ENCODE peak calls at places on chromosomes 6 and 20, in seven cellular contexts. X is foreskin fibroblast; I is M059J; R is ELR; C is fibroblast of pulmonary artery; U is activated naive CD4-positive, alpha-beta T cell; D is NCI-H2171 treated with DMSO at 0.1 percent for 48 hours. G is an unnamed sample.

GRCh38 chr6:108452725-108453195 is 108.0 kb upstream of the FOXO3 start:
- DNase-seq in U (no peak), R (no peak), X (peak; percentile 15), D (peak; percentile 10), I (no peak), C (peak; percentile 92), G (no peak)

GRCh38 chr20:61938839-61939690 is 126.6 kb downstream of the TAF4 start:
- DNase-seq in R (no peak), C (no peak), X (no peak), D (no peak), U (no peak), I (no peak), G (peak; percentile 43)

GRCh38 chr6:147156218-147156617 is 48.0 kb upstream of the STXBP5 start:
- DNase-seq in U (no peak), C (no peak), X (no peak), R (no peak), I (no peak), D (no peak), G (no peak)

GRCh38 chr6:142692942-142693341 is 252.0 kb downstream of the HIVEP2 start:
- DNase-seq in X (peak; percentile 88), R (peak; percentile 97), U (peak; percentile 49), I (peak; percentile 96), D (peak; percentile 83), C (peak; percentile 92), G (peak; percentile 25)

GRCh38 chr6:131488780-131489179 is 84.2 kb upstream of the ARG1 start:
- DNase-seq in X (no peak), R (peak; percentile 41), I (peak; percentile 46), D (no peak), U (no peak), C (no peak), G (no peak)

GRCh38 chr6:41185991-41186675 is 14.8 kb downstream of the TREML2 start:
- DNase-seq in I (no peak), U (no peak), D (no peak), X (no peak), C (no peak), R (no peak), G (peak; percentile 30)

GRCh38 chr20:3661060-3661820 is 2.0 kb downstream of the GFRA4 start:
- DNase-seq in C (no peak), I (no peak), R (no peak), D (no peak), U (no peak), X (no peak), G (no peak)

GRCh38 chr6:109316909-109317308 is 65.4 kb downstream of the CD164 start:
- DNase-seq in U (no peak), C (no peak), X (no peak), D (no peak), I (no peak), R (no peak), G (no peak)

GRCh38 chr6:127190552-127190951 is 72.1 kb downstream of the RSPO3 start:
- DNase-seq in C (peak; percentile 80), U (no peak), X (peak; percentile 48), D (peak; percentile 18), I (peak; percentile 47), R (peak; percentile 63), G (no peak)

GRCh38 chr6:69690986-69691385 is 105.8 kb downstream of the LMBRD1 start:
- DNase-seq in R (no peak), I (no peak), D (no peak), U (no peak), C (no peak), X (no peak), G (no peak)

GRCh38 chr20:46970937-46971630 is 76.4 kb downstream of the EYA2 start:
- DNase-seq in D (peak; percentile 93), C (peak; percentile 77), I (peak; percentile 68), U (no peak), R (peak; percentile 93), X (peak; percentile 60), G (no peak)

GRCh38 chr6:136846046-136846445 is 23.7 kb downstream of the PEX7 start:
- DNase-seq in D (peak; percentile 40), R (peak; percentile 72), C (peak; percentile 80), X (peak; percentile 39), U (no peak), I (peak; percentile 55), G (no peak)

GRCh38 chr20:22814475-22815205 is 220.5 kb upstream of the SSTR4 start:
- DNase-seq in U (no peak), I (no peak), D (no peak), R (no peak), C (no peak), X (no peak), G (no peak)

GRCh38 chr20:19964289-19965263 is 52.6 kb upstream of the NAA20 start:
- DNase-seq in R (peak; percentile 82), X (peak; percentile 91), D (peak; percentile 83), C (peak; percentile 92), U (no peak), I (peak; percentile 80), G (no peak)

GRCh38 chr6:16137451-16137801 is 8.5 kb downstream of the MYLIP start:
- DNase-seq in R (no peak), X (no peak), C (no peak), D (no peak), I (no peak), U (no peak), G (no peak)

GRCh38 chr6:52654592-52654991 is 16.3 kb upstream of the TMEM14A start:
- DNase-seq in I (no peak), X (no peak), D (no peak), C (no peak), U (no peak), R (no peak), G (no peak)

GRCh38 chr6:8219352-8219943 is 117.1 kb upstream of the EEF1E1 start:
- DNase-seq in X (peak; percentile 39), C (peak; percentile 77), U (no peak), I (peak; percentile 65), R (peak; percentile 68), D (peak; percentile 42), G (peak; percentile 59)

GRCh38 chr20:31861346-31862156 is 8.8 kb downstream of the DUSP15 start:
- DNase-seq in C (peak; percentile 64), R (peak; percentile 55), I (peak; percentile 46), U (peak; percentile 57), X (peak; percentile 31), D (peak; percentile 90), G (peak; percentile 88)

GRCh38 chr20:17645010-17645409 is 37.0 kb downstream of the RRBP1 start:
- DNase-seq in I (no peak), X (no peak), C (no peak), R (no peak), U (no peak), D (no peak), G (no peak)

GRCh38 chr20:653110-653589 is at the start of gene SRXN1:
- DNase-seq in X (peak; percentile 94), D (peak; percentile 70), C (peak; percentile 92), U (peak; percentile 57), I (peak; percentile 94), R (peak; percentile 95), G (peak; percentile 90)

GRCh38 chr6:31203345-31203979 is 33.0 kb upstream of the POU5F1 start:
- DNase-seq in C (peak; percentile 26), R (peak; percentile 97), U (peak; percentile 17), I (peak; percentile 82), X (peak; percentile 38), D (no peak), G (no peak)

GRCh38 chr20:38196592-38196991 is 31.5 kb upstream of the TGM2 start:
- DNase-seq in C (peak; percentile 94), I (peak; percentile 94), D (no peak), R (peak; percentile 93), X (peak; percentile 89), U (no peak), G (no peak)

GRCh38 chr6:147750420-147750819 is 241.9 kb downstream of the SAMD5 start:
- DNase-seq in U (no peak), D (no peak), C (no peak), X (no peak), I (no peak), R (no peak), G (no peak)

GRCh38 chr20:63594043-63594561 is 20.1 kb upstream of the HELZ2 start:
- DNase-seq in X (peak; percentile 82), I (peak; percentile 81), D (no peak), R (peak; percentile 51), C (peak; percentile 65), U (no peak), G (no peak)

GRCh38 chr6:107560657-107561056 is 70.7 kb downstream of the SOBP start:
- DNase-seq in C (peak; percentile 52), I (peak; percentile 14), X (peak; percentile 4), U (no peak), R (no peak), D (no peak), G (no peak)

GRCh38 chr6:11425876-11426275 is 111.7 kb upstream of the TMEM170B start:
- DNase-seq in R (no peak), U (no peak), D (no peak), C (no peak), I (peak; percentile 34), X (no peak), G (no peak)